ENCODE peak calls at places on chromosome 6, in four cellular contexts. S is HCT116, O is H1, L is K562. E is an unnamed sample.

GRCh38 chr6:129744201-129744879 is 34.4 kb upstream of the ARHGAP18 start:
- DNase-seq in S (peak), O (no peak), L (no peak), E (no peak)

GRCh38 chr6:154868143-154868594 is 126.9 kb upstream of the TIAM2 start:
- DNase-seq in S (peak), O (no peak), L (peak), E (peak)

GRCh38 chr6:80544500-80545055 is 438.1 kb downstream of the BCKDHB start:
- DNase-seq in S (no peak), O (no peak), L (no peak), E (no peak)

GRCh38 chr6:130872250-130873095 is 45.3 kb downstream of the SMLR1 start:
- DNase-seq in S (peak), O (peak), L (peak), E (peak)

GRCh38 chr6:44732243-44732642 is 344.7 kb downstream of the CDC5L start:
- DNase-seq in S (no peak), O (no peak), L (no peak), E (no peak)

GRCh38 chr6:43636312-43636667 is 650 bp downstream of the MAD2L1BP start:
- DNase-seq in S (no peak), O (no peak), L (no peak), E (no peak)

GRCh38 chr6:107101661-107102413 is 13.5 kb downstream of the BEND3 start:
- DNase-seq in S (no peak), O (no peak), L (no peak), E (no peak)

GRCh38 chr6:164700497-164700896 is 608.9 kb downstream of the C6orf118 start:
- DNase-seq in S (no peak), O (no peak), L (no peak), E (no peak)

GRCh38 chr6:6927437-6928361 is 180.1 kb upstream of the RREB1 start:
- DNase-seq in S (no peak), O (peak), L (peak), E (peak)

GRCh38 chr6:44560458-44561061 is 173.1 kb downstream of the CDC5L start:
- DNase-seq in S (no peak), O (no peak), L (no peak), E (no peak)

GRCh38 chr6:41719796-41720620 is 15.4 kb downstream of the TFEB start:
- DNase-seq in S (no peak), O (no peak), L (no peak), E (no peak)

GRCh38 chr6:20024316-20024673 is 187.1 kb downstream of the ID4 start:
- DNase-seq in S (no peak), O (no peak), L (no peak), E (no peak)

GRCh38 chr6:36353411-36353915 is 16.8 kb upstream of the BNIP5 start:
- DNase-seq in S (no peak), O (no peak), L (no peak), E (no peak)

GRCh38 chr6:155093430-155093829 is 98.3 kb downstream of the TIAM2 start:
- DNase-seq in S (no peak), O (no peak), L (no peak), E (no peak)

GRCh38 chr6:7540595-7540994 is 876 bp upstream of the DSP start:
- DNase-seq in S (no peak), O (no peak), L (no peak), E (peak)

GRCh38 chr6:129954749-129955431 is 63.5 kb upstream of the L3MBTL3 start:
- DNase-seq in S (no peak), O (no peak), L (no peak), E (no peak)

GRCh38 chr6:136643850-136644596 is 93.8 kb upstream of the MAP7 start:
- DNase-seq in S (peak), O (peak), L (peak), E (peak)

GRCh38 chr6:116011096-116011401 is 49.6 kb downstream of the FRK start:
- DNase-seq in S (no peak), O (no peak), L (no peak), E (no peak)

GRCh38 chr6:170522565-170523183 is 30.4 kb downstream of the PSMB1 start:
- DNase-seq in S (peak), O (no peak), L (no peak), E (no peak)

GRCh38 chr6:6758915-6759654 is 170.6 kb downstream of the LY86 start:
- DNase-seq in S (peak), O (peak), L (peak), E (peak)

GRCh38 chr6:42200035-42200434 is 5.3 kb upstream of the GUCA1B start:
- DNase-seq in S (no peak), O (no peak), L (no peak), E (peak)

GRCh38 chr6:25315778-25316177 is 36.6 kb downstream of the CARMIL1 start:
- DNase-seq in S (no peak), O (no peak), L (no peak), E (no peak)

GRCh38 chr6:15522427-15522826 is 140.4 kb downstream of the DTNBP1 start:
- DNase-seq in S (no peak), O (no peak), L (no peak), E (no peak)

GRCh38 chr6:125584468-125584939 is 164.9 kb upstream of the HEY2 start:
- DNase-seq in S (no peak), O (peak), L (no peak), E (peak)

GRCh38 chr6:53986165-53986720 is 125.0 kb upstream of the MLIP start:
- DNase-seq in S (peak), O (no peak), L (no peak), E (peak)

GRCh38 chr6:112485813-112486212 is 138.7 kb downstream of the RFPL4B start:
- DNase-seq in S (no peak), O (no peak), L (no peak), E (no peak)

GRCh38 chr6:82408952-82409421 is 45.4 kb downstream of the TPBG start:
- DNase-seq in S (no peak), O (no peak), L (no peak), E (no peak)

GRCh38 chr6:139409026-139409425 is 34.6 kb upstream of the CITED2 start:
- DNase-seq in S (no peak), O (no peak), L (no peak), E (no peak)
- TF ChIP-seq JUND in S (no peak), O (no peak), L (no peak), E (no peak)

GRCh38 chr6:4849214-4849613 is 73.0 kb downstream of the CDYL start:
- DNase-seq in S (no peak), O (no peak), L (no peak), E (no peak)

GRCh38 chr6:4846387-4846786 is 70.2 kb downstream of the CDYL start:
- DNase-seq in S (no peak), O (no peak), L (no peak), E (no peak)

GRCh38 chr6:4848382-4849068 is 72.3 kb downstream of the CDYL start:
- DNase-seq in S (no peak), O (no peak), L (peak), E (no peak)

GRCh38 chr6:4840169-4840568 is 64.0 kb downstream of the CDYL start:
- DNase-seq in S (no peak), O (no peak), L (no peak), E (no peak)

DNA sequence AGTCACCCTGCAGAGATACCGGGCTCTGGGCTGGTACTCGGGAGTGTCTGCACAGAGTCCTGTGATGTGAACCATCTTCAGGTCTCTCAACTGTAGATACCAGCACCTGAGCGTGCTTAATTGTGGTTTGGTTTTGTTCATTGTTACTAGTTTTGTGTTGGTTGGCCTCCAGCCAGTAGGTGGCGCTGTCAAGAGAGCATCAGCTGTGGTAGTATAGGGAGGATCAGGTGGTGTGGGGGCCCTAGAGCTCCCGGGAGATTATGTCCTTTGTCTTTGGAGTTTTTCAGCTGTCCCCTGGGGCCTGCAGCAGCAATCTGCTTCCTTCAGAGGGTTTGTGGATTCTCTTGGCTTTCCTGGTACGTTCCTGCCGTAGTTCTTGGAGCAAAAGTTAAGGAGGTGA is 67.9 kb downstream of the CDYL start:
- DNase-seq in S (no peak), O (peak), L (no peak), E (no peak)
- TF ChIP-seq JUND in S (no peak), O (no peak), L (no peak), E (no peak)

DNA sequence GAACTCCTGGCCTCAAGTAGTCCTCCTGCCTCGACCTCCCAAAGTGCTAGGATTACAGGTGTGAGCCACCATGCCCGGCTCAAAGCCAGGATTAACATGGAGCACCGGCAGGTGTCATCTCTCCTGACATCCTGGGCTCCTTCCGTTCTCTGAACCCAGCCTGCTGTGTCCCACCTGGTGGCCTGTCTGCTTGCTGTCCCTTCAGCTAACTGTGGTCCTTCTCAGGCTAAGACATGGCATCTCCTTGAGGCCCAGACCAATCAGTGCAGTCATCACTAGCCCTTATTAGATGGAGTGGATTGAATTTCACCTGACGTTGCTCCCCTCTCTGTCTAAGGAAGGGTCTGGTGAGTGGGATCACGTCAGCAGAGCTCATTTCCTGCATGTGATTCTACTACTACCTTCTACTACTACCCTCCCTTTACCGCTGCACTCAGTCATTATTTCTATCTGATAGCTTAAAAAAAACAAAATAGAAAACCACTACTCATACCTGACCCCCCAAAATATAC is 28.0 kb upstream of the SYNJ2 start:
- DNase-seq in S (no peak), O (no peak), L (no peak), E (no peak)
- TF ChIP-seq JUND in S (no peak), O (no peak), L (no peak), E (no peak)

GRCh38 chr6:30175765-30176164 is 12.4 kb downstream of the TRIM15 start:
- DNase-seq in S (no peak), O (no peak), L (no peak), E (no peak)

GRCh38 chr6:30169658-30170614 is 6.6 kb downstream of the TRIM15 start:
- DNase-seq in S (peak), O (no peak), L (peak), E (peak)

GRCh38 chr6:30167101-30167500 is 3.8 kb downstream of the TRIM15 start:
- DNase-seq in S (no peak), O (no peak), L (no peak), E (no peak)

DNA sequence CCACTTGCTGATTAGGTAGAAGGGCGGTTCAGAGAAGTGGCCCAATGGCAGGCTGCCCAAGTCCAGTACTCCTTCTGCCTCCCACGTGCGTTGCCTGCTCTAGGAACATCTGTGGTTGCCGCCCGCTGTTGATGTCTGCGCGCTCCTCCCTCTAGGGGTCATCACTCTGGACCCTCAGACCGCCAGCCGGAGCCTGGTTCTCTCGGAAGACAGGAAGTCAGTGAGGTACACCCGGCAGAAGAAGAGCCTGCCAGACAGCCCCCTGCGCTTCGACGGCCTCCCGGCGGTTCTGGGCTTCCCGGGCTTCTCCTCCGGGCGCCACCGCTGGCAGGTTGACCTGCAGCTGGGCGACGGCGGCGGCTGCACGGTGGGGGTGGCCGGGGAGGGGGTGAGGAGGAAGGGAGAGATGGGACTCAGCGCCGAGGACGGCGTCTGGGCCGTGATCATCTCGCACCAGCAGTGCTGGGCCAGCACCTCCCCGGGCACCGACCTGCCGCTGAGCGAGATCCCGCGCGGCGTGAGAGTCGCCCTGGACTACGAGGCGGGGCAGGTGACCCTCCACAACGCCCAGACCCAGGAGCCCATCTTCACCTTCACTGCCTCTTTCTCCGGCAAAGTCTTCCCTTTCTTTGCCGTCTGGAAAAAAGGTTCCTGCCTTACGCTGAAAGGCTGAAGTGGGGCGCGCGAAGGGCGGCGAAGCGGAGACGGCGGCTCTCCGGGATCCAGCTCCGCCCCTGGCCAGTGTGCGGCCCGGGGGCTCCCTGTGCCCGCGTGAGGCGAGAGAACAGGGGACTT is 8.5 kb downstream of the TRIM15 start:
- DNase-seq in S (no peak), O (peak), L (no peak), E (no peak)
- TF ChIP-seq JUND in S (no peak), O (no peak), L (no peak), E (no peak)

GRCh38 chr6:3867616-3868502 is 18.7 kb downstream of the FAM50B start:
- DNase-seq in S (no peak), O (no peak), L (no peak), E (no peak)
- TF ChIP-seq JUND in S (no peak), O (no peak), L (no peak), E (no peak)

GRCh38 chr6:10410214-10410873 is 4.5 kb downstream of the TFAP2A start:
- DNase-seq in S (no peak), O (no peak), L (no peak), E (peak)

GRCh38 chr6:10409160-10409765 is 5.6 kb downstream of the TFAP2A start:
- DNase-seq in S (no peak), O (no peak), L (no peak), E (no peak)

GRCh38 chr6:10411131-10411914 is 3.6 kb downstream of the TFAP2A start:
- DNase-seq in S (no peak), O (peak), L (no peak), E (no peak)

GRCh38 chr6:10411915-10412164 is 3.0 kb downstream of the TFAP2A start:
- DNase-seq in S (no peak), O (no peak), L (no peak), E (no peak)

GRCh38 chr6:10409766-10410209 is 5.1 kb downstream of the TFAP2A start:
- DNase-seq in S (no peak), O (no peak), L (no peak), E (no peak)
- TF ChIP-seq JUND in S (no peak), O (no peak), L (no peak), E (no peak)

GRCh38 chr6:1554881-1555569 is 54.7 kb upstream of the FOXC1 start:
- DNase-seq in S (no peak), O (no peak), L (peak), E (peak)
- TF ChIP-seq JUND in S (no peak), O (no peak), L (no peak), E (no peak)